ENCODE peak calls at places on chromosomes 4 and X, in nine cellular contexts. E is HepG2; I is neural progenitor cell; T is suprapubic skin; G is CD8-positive, alpha-beta T cell; P is effector memory CD4-positive, alpha-beta T cell; V is right lobe of liver; M is left ventricle myocardium inferior; D is mesendoderm. C is an unnamed sample.

GRCh38 chr4:108058685-108059440 is 69.2 kb downstream of the HADH start:
- DNase-seq in T (no peak), P (no peak), V (no peak), G (no peak), D (no peak), I (peak; percentile 28), M (no peak), E (peak; percentile 27), C (no peak)

GRCh38 chr4:139977838-139978604 is 176.0 kb downstream of the MAML3 start:
- DNase-seq in I (no peak), D (no peak), E (no peak), G (no peak), T (no peak), V (no peak), P (no peak), M (no peak), C (no peak)

GRCh38 chr4:181956502-181956901 is 286.7 kb upstream of the TENM3 start:
- DNase-seq in T (no peak), P (no peak), D (no peak), I (no peak), E (no peak), G (no peak), V (no peak), M (no peak), C (no peak)

GRCh38 chr4:95539056-95539455 is 9.7 kb downstream of the UNC5C start:
- DNase-seq in V (no peak), T (no peak), D (no peak), E (no peak), I (no peak), M (no peak), G (no peak), P (no peak), C (no peak)

GRCh38 chr4:65669008-65669971 is 999 bp downstream of the EPHA5 start:
- DNase-seq in D (peak; percentile 38), P (no peak), E (no peak), V (no peak), M (no peak), T (peak; percentile 46), G (no peak), I (peak; percentile 58), C (no peak)

GRCh38 chrX:45850775-45851433 is 650.2 kb upstream of the DIPK2B start:
- DNase-seq in V (no peak), I (peak; percentile 63), P (no peak), E (peak; percentile 6), D (peak; percentile 72), T (no peak), G (no peak), M (no peak), C (no peak)

GRCh38 chrX:1231850-1232505 is 19.5 kb upstream of the CRLF2 start:
- DNase-seq in I (no peak), P (no peak), E (no peak), T (no peak), V (no peak), D (no peak), M (no peak), G (no peak), C (no peak)

GRCh38 chr4:183637461-183637860 is 21.5 kb downstream of the RWDD4 start:
- DNase-seq in E (no peak), G (no peak), I (no peak), M (no peak), V (no peak), T (no peak), D (no peak), P (no peak), C (no peak)

GRCh38 chrX:71081348-71082148 is 13.4 kb upstream of the SNX12 start:
- DNase-seq in D (no peak), M (no peak), I (no peak), G (no peak), T (no peak), V (no peak), P (no peak), E (peak; percentile 81), C (no peak)

DNA sequence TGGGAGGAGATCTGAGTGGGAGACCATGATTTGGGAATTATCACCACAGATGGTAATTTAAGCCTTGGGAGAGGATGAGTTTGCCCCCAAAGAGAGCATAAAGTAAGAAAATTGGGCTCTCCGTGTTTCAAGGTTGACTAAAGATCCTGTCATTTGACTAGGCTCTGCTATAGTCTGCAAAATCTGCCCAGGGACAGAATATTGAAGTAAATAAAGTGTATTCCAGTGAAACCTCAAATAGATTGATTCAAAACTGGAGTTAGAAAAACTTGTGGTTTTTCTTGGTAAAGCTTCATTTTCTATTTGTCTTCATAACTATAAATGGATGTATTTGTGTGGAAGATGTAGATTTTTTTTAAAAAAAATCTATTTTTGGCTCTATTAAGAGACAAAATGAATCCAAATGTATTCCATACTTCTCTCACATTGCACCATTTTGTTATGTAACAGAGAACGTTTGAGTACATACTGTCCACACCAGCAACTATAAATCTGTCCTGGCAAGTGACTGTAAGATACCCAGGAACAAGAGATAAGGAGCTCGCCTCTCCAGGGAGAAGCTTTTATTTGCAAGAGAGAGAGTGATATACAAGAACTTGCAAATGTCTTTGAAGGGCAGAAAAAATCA is 170.2 kb downstream of the CBR4 start:
- DNase-seq in P (no peak), G (no peak), E (no peak), V (no peak), M (no peak), T (no peak), I (no peak), D (no peak), C (no peak)
- H3K4me3 ChIP-seq in P (no peak overlapping the region), G (no peak overlapping the region), E (no peak overlapping the region), V (no peak overlapping the region), M (no peak overlapping the region), T (no peak overlapping the region), I (no peak overlapping the region), D (no peak overlapping the region), C (no peak overlapping the region)

DNA sequence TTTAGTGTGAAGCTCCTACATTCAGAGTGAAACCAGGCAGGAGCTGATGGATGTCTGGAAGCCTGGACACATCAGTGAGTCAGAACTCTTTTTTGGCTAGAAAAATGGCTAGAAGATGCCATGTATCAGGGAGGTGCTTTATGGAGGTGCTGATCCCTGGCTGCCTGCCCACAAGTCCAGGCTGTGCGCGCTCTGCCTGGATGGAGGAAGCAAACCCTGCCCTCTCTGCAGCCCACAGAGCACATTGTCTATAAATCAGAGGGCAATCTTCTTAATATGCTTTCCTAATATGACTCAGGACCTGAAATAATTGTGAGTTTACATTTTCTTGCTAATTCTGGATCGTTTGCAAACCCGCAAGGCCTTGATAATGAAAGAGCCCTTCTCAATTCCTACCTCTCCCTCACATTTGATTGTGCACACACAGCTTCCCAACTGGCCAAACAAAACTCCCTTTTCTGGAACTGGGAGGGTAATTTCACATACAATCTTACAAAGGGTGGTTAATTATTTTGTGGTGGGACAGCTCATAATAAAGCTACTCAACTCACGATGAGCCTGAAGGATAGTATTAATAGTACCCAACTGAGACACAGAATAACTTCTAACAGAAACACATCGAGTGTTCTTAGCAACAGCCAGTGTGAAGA is 11.7 kb downstream of the MFAP3L start:
- DNase-seq in T (no peak), V (no peak), G (no peak), D (no peak), I (no peak), M (no peak), E (no peak), P (no peak), C (no peak)
- H3K27ac ChIP-seq in T (no peak overlapping the region), V (no peak overlapping the region), G (no peak overlapping the region), D (no peak overlapping the region), I (no peak overlapping the region), M (no peak overlapping the region), E (no peak overlapping the region), P (no peak overlapping the region), C (no peak overlapping the region)

DNA sequence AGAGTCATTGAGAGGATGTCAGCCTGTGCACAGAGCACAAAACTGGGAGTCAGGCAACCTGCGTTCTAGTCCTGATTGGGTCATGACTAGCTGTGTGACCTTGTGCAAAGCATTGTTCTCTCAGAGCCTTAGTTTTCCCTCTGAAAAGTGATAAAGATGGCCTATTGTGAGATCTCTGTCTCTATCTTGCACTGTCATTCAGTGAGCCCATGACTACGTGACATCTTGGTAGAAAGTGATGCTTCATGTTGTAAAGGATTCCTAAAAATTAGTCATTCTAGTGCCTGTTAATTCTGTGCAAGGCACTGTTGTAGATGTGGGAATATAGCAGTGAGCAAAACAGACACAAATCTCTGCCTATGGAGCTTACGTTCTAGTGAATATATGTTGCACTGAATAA is 2.5 kb downstream of the PGRMC1 start:
- DNase-seq in I (peak; percentile 3), M (no peak), E (no peak), D (no peak), P (no peak), T (no peak), V (no peak), G (no peak), C (no peak)
- H3K4me3 ChIP-seq in I (peak overlapping the region; percentile 84), M (peak overlapping the region; percentile 85), E (peak overlapping the region; percentile 80), D (no peak overlapping the region), P (no peak overlapping the region), T (peak overlapping the region; percentile 81), V (peak overlapping the region; percentile 68), G (no peak overlapping the region), C (no peak overlapping the region)

GRCh38 chr4:151488968-151489367 is 80.0 kb downstream of the FHIP1A start:
- DNase-seq in I (no peak), T (no peak), M (no peak), D (peak; percentile 62), V (no peak), P (no peak), G (no peak), E (no peak), C (no peak)

GRCh38 chr4:151485541-151486131 is 76.7 kb downstream of the FHIP1A start:
- DNase-seq in T (no peak), V (peak; percentile 25), I (no peak), E (no peak), P (no peak), M (no peak), G (no peak), D (peak; percentile 31), C (no peak)

GRCh38 chr4:151484396-151485102 is 75.6 kb downstream of the FHIP1A start:
- DNase-seq in G (no peak), V (no peak), P (no peak), E (peak; percentile 38), D (peak; percentile 89), M (no peak), I (peak; percentile 26), T (no peak), C (no peak)

GRCh38 chr4:151489462-151490203 is 80.7 kb downstream of the FHIP1A start:
- DNase-seq in P (no peak), E (peak; percentile 12), D (peak; percentile 93), I (peak; percentile 36), T (no peak), M (no peak), G (no peak), V (no peak), C (no peak)

DNA sequence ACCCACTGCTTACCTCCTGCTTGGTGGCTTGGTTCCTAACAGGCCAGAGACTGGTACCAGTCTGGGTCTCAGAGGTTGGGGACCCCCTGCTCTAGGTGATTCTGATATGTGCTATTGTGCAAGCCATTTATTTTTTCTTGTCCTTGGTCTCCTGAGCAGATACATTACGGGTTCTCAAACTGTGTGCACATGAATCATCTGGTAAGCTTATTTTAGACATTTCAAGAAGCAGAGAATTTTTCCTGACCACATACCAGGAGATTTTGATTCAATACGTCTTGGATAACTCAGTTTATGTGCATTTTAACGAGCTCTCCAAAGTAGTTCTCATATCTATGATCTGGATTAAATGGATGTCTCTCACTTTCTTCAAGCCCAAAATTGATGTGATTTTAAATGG is 77.2 kb downstream of the FHIP1A start:
- DNase-seq in G (no peak), T (no peak), I (no peak), E (no peak), M (no peak), V (no peak), D (no peak), P (no peak), C (no peak)
- H3K27ac ChIP-seq in G (no peak overlapping the region), T (no peak overlapping the region), I (no peak overlapping the region), E (no peak overlapping the region), M (no peak overlapping the region), V (no peak overlapping the region), D (no peak overlapping the region), P (no peak overlapping the region), C (peak overlapping the region; percentile 21)

GRCh38 chr4:186724048-186724860 is 598 bp upstream of the FAT1 start:
- DNase-seq in I (peak; percentile 75), P (no peak), T (peak; percentile 75), V (peak; percentile 72), D (peak; percentile 89), M (peak; percentile 56), E (no peak), G (no peak), C (no peak)
- H3K4me3 ChIP-seq in I (peak overlapping the region; percentile 96), P (no peak overlapping the region), T (peak overlapping the region; percentile 95), V (peak overlapping the region; percentile 63), D (peak overlapping the region; percentile 81), M (peak overlapping the region; percentile 92), E (peak overlapping the region; percentile 99), G (no peak overlapping the region), C (peak overlapping the region; percentile 94)